ENCODE peak calls at places on chromosome 9, in nine cellular contexts. One of them, this sample, is unnamed.

GRCh38 chr9:117496307-117496706 is 81.5 kb upstream of the ASTN2 start:
- DNase-seq in lower leg skin: no peak
- DNase-seq in uterus: no peak
- DNase-seq in adrenal gland: no peak
- DNase-seq in erythroblast: no peak
- DNase-seq in A549: no peak
- DNase-seq in endothelial cell of umbilical vein: no peak
- DNase-seq in Peyer's patch: no peak
- DNase-seq in NB4: no peak
- DNase-seq in this sample: no peak

GRCh38 chr9:130689937-130690700 is 3.5 kb upstream of the EXOSC2 start:
- DNase-seq in NB4: peak; percentile 89
- DNase-seq in uterus: peak; percentile 75
- DNase-seq in Peyer's patch: peak; percentile 23
- DNase-seq in adrenal gland: peak; percentile 92
- DNase-seq in lower leg skin: peak; percentile 79
- DNase-seq in endothelial cell of umbilical vein: peak; percentile 75
- DNase-seq in erythroblast: peak; percentile 39
- DNase-seq in A549: peak; percentile 95
- DNase-seq in this sample: peak; percentile 95

GRCh38 chr9:79880626-79881025 is 308.9 kb downstream of the TLE4 start:
- DNase-seq in uterus: no peak
- DNase-seq in erythroblast: no peak
- DNase-seq in Peyer's patch: no peak
- DNase-seq in NB4: no peak
- DNase-seq in A549: no peak
- DNase-seq in adrenal gland: no peak
- DNase-seq in endothelial cell of umbilical vein: no peak
- DNase-seq in lower leg skin: no peak
- DNase-seq in this sample: no peak

GRCh38 chr9:127635198-127635735 is 23.2 kb downstream of the STXBP1 start:
- DNase-seq in uterus: no peak
- DNase-seq in erythroblast: no peak
- DNase-seq in NB4: no peak
- DNase-seq in A549: no peak
- DNase-seq in lower leg skin: no peak
- DNase-seq in endothelial cell of umbilical vein: no peak
- DNase-seq in adrenal gland: no peak
- DNase-seq in Peyer's patch: no peak
- DNase-seq in this sample: no peak

GRCh38 chr9:81397735-81398381 is 291.5 kb downstream of the TLE1 start:
- DNase-seq in adrenal gland: no peak
- DNase-seq in NB4: no peak
- DNase-seq in uterus: no peak
- DNase-seq in erythroblast: no peak
- DNase-seq in lower leg skin: no peak
- DNase-seq in Peyer's patch: no peak
- DNase-seq in endothelial cell of umbilical vein: no peak
- DNase-seq in A549: no peak
- DNase-seq in this sample: no peak

GRCh38 chr9:36985769-36986547 is 48.1 kb downstream of the PAX5 start:
- DNase-seq in endothelial cell of umbilical vein: no peak
- DNase-seq in Peyer's patch: no peak
- DNase-seq in uterus: no peak
- DNase-seq in lower leg skin: no peak
- DNase-seq in erythroblast: no peak
- DNase-seq in adrenal gland: no peak
- DNase-seq in NB4: no peak
- DNase-seq in A549: no peak
- DNase-seq in this sample: peak; percentile 28

GRCh38 chr9:124839612-124840299 is 13.5 kb upstream of the WDR38 start:
- DNase-seq in uterus: no peak
- DNase-seq in endothelial cell of umbilical vein: peak; percentile 62
- DNase-seq in NB4: no peak
- DNase-seq in A549: peak; percentile 53
- DNase-seq in lower leg skin: no peak
- DNase-seq in Peyer's patch: no peak
- DNase-seq in adrenal gland: no peak
- DNase-seq in erythroblast: no peak
- DNase-seq in this sample: no peak

GRCh38 chr9:101311759-101312420 is 72.9 kb downstream of the BAAT start:
- DNase-seq in endothelial cell of umbilical vein: peak; percentile 76
- DNase-seq in A549: peak; percentile 89
- DNase-seq in Peyer's patch: no peak
- DNase-seq in lower leg skin: no peak
- DNase-seq in erythroblast: peak; percentile 88
- DNase-seq in NB4: peak; percentile 80
- DNase-seq in adrenal gland: no peak
- DNase-seq in uterus: no peak
- DNase-seq in this sample: no peak

GRCh38 chr9:4301302-4301701 is 1.4 kb upstream of the GLIS3 start:
- DNase-seq in erythroblast: no peak
- DNase-seq in NB4: peak; percentile 40
- DNase-seq in uterus: no peak
- DNase-seq in A549: no peak
- DNase-seq in endothelial cell of umbilical vein: no peak
- DNase-seq in adrenal gland: no peak
- DNase-seq in Peyer's patch: no peak
- DNase-seq in lower leg skin: no peak
- DNase-seq in this sample: no peak

GRCh38 chr9:95171001-95171400 is 146.5 kb downstream of the FANCC start:
- DNase-seq in adrenal gland: no peak
- DNase-seq in A549: no peak
- DNase-seq in lower leg skin: no peak
- DNase-seq in erythroblast: no peak
- DNase-seq in uterus: no peak
- DNase-seq in endothelial cell of umbilical vein: peak; percentile 84
- DNase-seq in NB4: no peak
- DNase-seq in Peyer's patch: no peak
- DNase-seq in this sample: no peak

GRCh38 chr9:118570076-118570475 is 799.2 kb downstream of the BRINP1 start:
- DNase-seq in A549: no peak
- DNase-seq in endothelial cell of umbilical vein: no peak
- DNase-seq in erythroblast: no peak
- DNase-seq in Peyer's patch: no peak
- DNase-seq in adrenal gland: no peak
- DNase-seq in NB4: no peak
- DNase-seq in lower leg skin: no peak
- DNase-seq in uterus: no peak
- DNase-seq in this sample: no peak

GRCh38 chr9:15306068-15306756 is 804 bp downstream of the TTC39B start:
- DNase-seq in Peyer's patch: peak; percentile 59
- DNase-seq in uterus: peak; percentile 67
- DNase-seq in NB4: peak; percentile 55
- DNase-seq in lower leg skin: peak; percentile 70
- DNase-seq in erythroblast: peak; percentile 25
- DNase-seq in A549: peak; percentile 30
- DNase-seq in adrenal gland: peak; percentile 42
- DNase-seq in endothelial cell of umbilical vein: peak; percentile 41
- DNase-seq in this sample: peak; percentile 64

GRCh38 chr9:134592018-134592818 is 49.4 kb upstream of the COL5A1 start:
- DNase-seq in uterus: peak; percentile 59
- DNase-seq in erythroblast: no peak
- DNase-seq in endothelial cell of umbilical vein: no peak
- DNase-seq in Peyer's patch: no peak
- DNase-seq in A549: peak; percentile 56
- DNase-seq in NB4: no peak
- DNase-seq in lower leg skin: no peak
- DNase-seq in adrenal gland: no peak
- DNase-seq in this sample: no peak
- TF ChIP-seq POLR2A in uterus: no peak
- TF ChIP-seq POLR2A in erythroblast: no peak
- TF ChIP-seq POLR2A in endothelial cell of umbilical vein: no peak
- TF ChIP-seq POLR2A in Peyer's patch: no peak
- TF ChIP-seq POLR2A in A549: no peak
- TF ChIP-seq POLR2A in NB4: no peak
- TF ChIP-seq POLR2A in lower leg skin: no peak
- TF ChIP-seq POLR2A in adrenal gland: no peak
- TF ChIP-seq POLR2A in this sample: no peak

DNA sequence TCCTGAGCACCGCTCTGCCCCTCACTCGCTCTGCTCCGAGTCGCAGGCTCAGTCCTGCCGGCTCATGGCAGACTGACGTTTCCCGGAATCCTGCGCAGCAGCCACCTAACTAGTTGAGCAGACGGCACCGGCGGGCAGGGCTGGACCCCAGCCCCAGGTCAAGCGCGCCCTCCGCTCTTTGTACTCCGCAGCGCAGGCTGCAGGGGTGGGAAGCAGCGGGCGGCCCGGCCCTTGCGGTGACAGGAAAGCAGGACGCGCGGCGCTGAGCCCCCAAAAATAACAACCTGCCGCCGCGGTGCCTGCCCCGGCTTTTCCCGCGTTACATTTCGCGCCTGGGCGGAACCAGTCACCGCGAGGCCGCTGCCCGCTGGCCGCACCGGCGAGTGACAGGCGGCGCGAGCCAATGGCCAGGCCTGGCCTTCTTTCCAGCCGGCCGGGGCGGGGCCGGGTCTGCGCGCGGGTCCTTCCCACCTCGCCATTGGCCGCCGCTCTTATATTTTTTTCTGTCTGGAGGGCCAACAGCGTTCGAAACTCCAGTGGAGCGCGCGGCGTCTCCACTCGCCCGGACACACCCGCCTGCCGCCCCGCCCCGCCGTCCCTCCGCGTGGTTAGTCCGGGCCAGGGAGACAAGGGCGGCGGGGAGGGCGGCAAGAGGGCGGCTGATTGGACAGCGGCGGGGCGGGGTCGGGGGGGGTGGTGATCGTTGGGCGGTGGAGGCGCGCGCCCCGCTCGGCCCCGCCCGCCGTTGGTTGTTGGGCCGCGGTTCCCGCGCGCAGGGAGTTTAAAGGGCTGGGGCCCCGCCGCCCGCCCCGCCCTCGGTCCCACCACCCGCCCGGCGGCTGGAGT is at the start of gene ZNF367:
- DNase-seq in Peyer's patch: peak; percentile 95
- DNase-seq in endothelial cell of umbilical vein: peak; percentile 98
- DNase-seq in A549: peak; percentile 97
- DNase-seq in NB4: peak; percentile 98
- DNase-seq in adrenal gland: peak; percentile 98
- DNase-seq in uterus: peak; percentile 96
- DNase-seq in erythroblast: peak; percentile 98
- DNase-seq in lower leg skin: peak; percentile 96
- DNase-seq in this sample: peak; percentile 96
- TF ChIP-seq POLR2A in Peyer's patch: peak; percentile 49
- TF ChIP-seq POLR2A in endothelial cell of umbilical vein: peak; percentile 15
- TF ChIP-seq POLR2A in A549: peak; percentile 16
- TF ChIP-seq POLR2A in NB4: peak; percentile 60
- TF ChIP-seq POLR2A in adrenal gland: no peak
- TF ChIP-seq POLR2A in uterus: peak; percentile 45
- TF ChIP-seq POLR2A in erythroblast: peak; percentile 91
- TF ChIP-seq POLR2A in lower leg skin: no peak
- TF ChIP-seq POLR2A in this sample: no peak

DNA sequence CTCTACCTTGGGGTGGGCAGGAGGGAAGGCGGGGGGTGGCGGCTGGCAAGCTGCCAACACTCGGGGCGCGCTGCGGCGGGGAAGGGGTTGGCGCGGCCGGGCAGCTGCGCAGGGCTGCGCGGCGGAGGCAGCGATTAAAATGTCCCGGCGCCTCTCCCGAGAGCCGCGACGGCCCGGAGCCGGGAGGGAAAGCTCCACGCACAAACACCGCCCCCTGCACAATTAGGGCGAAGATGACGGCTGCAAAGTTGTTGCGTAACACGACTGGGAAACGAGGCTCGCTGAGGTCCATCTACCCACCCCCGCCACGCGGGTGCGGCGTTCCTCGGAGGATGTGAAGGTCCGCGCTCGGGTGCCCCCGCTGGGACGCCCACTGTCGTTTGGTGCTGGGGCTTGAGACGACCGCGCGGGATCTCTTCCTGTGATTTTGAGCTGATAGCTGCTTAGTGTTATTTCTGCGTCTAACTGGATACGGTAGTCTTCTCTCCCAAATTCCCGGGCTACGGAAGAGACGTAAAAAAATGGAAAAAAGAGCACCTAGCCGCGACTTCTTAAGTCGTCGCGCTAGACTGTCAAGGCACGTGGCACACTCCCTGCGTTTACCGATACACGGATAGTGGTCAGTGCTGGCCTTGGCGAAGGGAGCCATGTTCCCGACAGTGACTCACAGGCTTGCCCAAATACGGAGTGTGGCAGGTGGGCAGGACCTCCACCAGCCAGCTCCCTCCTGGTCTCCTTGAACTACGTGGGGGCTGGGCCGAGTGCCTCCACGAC is 958 bp upstream of the NFIL3 start:
- DNase-seq in lower leg skin: peak; percentile 88
- DNase-seq in A549: peak; percentile 62
- DNase-seq in erythroblast: peak; percentile 84
- DNase-seq in uterus: peak; percentile 92
- DNase-seq in endothelial cell of umbilical vein: peak; percentile 60
- DNase-seq in NB4: peak; percentile 77
- DNase-seq in adrenal gland: peak; percentile 90
- DNase-seq in Peyer's patch: peak; percentile 84
- DNase-seq in this sample: peak; percentile 91
- TF ChIP-seq POLR2A in lower leg skin: no peak
- TF ChIP-seq POLR2A in A549: no peak
- TF ChIP-seq POLR2A in erythroblast: no peak
- TF ChIP-seq POLR2A in uterus: peak; percentile 55
- TF ChIP-seq POLR2A in endothelial cell of umbilical vein: no peak
- TF ChIP-seq POLR2A in NB4: no peak
- TF ChIP-seq POLR2A in adrenal gland: peak; percentile 70
- TF ChIP-seq POLR2A in Peyer's patch: peak; percentile 11
- TF ChIP-seq POLR2A in this sample: no peak

GRCh38 chr9:113921366-113921765 is 45.3 kb downstream of the ZNF618 start:
- DNase-seq in endothelial cell of umbilical vein: no peak
- DNase-seq in erythroblast: no peak
- DNase-seq in uterus: no peak
- DNase-seq in Peyer's patch: no peak
- DNase-seq in NB4: no peak
- DNase-seq in lower leg skin: no peak
- DNase-seq in adrenal gland: no peak
- DNase-seq in A549: no peak
- DNase-seq in this sample: no peak
- TF ChIP-seq POLR2A in endothelial cell of umbilical vein: no peak
- TF ChIP-seq POLR2A in erythroblast: no peak
- TF ChIP-seq POLR2A in uterus: no peak
- TF ChIP-seq POLR2A in Peyer's patch: no peak
- TF ChIP-seq POLR2A in NB4: no peak
- TF ChIP-seq POLR2A in lower leg skin: no peak
- TF ChIP-seq POLR2A in adrenal gland: no peak
- TF ChIP-seq POLR2A in A549: no peak
- TF ChIP-seq POLR2A in this sample: no peak

This sample was measured in testis.